ENCODE peak calls at places on chromosomes 4 and X, in seven cellular contexts. W is pancreas, E is GM10248, L is glutamatergic neuron, S is chondrocyte, D is GM12865, P is GM20000. M is an unnamed sample.

GRCh38 chrX:11380187-11380586 is 87.0 kb downstream of the AMELX start:
- DNase-seq in L (no peak), D (no peak), S (no peak), P (no peak), W (no peak), E (no peak), M (no peak)

GRCh38 chr4:25823632-25824031 is 39.2 kb downstream of the SEL1L3 start:
- DNase-seq in W (no peak), S (no peak), L (no peak), D (no peak), P (no peak), E (no peak), M (no peak)

GRCh38 chrX:76428243-76429130 is 977 bp downstream of the MAGEE1 start:
- DNase-seq in E (peak), S (peak), L (peak), W (no peak), P (no peak), D (peak), M (no peak)

GRCh38 chr4:66014146-66014765 is 344.0 kb upstream of the EPHA5 start:
- DNase-seq in L (no peak), D (no peak), E (no peak), W (no peak), P (no peak), S (peak), M (no peak)

GRCh38 chr4:38856524-38857337 is at the start of gene TLR6:
- DNase-seq in W (peak), S (no peak), E (peak), P (peak), D (peak), L (no peak), M (no peak)

GRCh38 chr4:107743532-107743931 is 23.5 kb upstream of the PAPSS1 start:
- DNase-seq in E (no peak), S (no peak), L (no peak), D (peak), P (no peak), W (no peak), M (no peak)

GRCh38 chr4:111027526-111027925 is 404.6 kb upstream of the PITX2 start:
- DNase-seq in P (no peak), L (no peak), D (no peak), W (no peak), E (no peak), S (no peak), M (no peak)

GRCh38 chrX:118352566-118352965 is 6.7 kb downstream of the WDR44 start:
- DNase-seq in W (no peak), S (no peak), E (no peak), L (no peak), P (no peak), D (no peak), M (no peak)

GRCh38 chr4:89939994-89940393 is 45.3 kb downstream of the MMRN1 start:
- DNase-seq in L (no peak), P (no peak), E (no peak), S (no peak), W (no peak), D (no peak), M (no peak)

DNA sequence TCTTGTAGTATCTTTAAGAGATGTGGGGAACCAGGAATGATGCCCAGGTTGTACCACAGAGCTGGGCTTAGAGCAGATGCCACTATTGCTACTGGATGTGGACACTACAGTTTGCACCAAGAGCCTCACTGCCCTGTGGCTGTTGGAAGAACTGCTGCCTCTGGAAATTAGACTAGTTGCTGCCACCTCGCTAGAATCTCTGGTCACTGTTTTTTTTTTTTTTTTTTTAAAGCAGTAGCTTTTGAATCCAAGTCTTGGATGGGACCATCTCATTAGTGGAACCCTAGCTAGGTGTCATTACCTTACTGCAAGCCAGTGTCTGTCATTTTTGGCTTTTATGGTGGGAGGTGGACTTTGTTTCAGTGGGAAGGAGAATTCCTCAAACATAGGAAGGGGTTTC is 105.5 kb downstream of the ARHGAP10 start:
- DNase-seq in S (no peak), W (no peak), L (no peak), E (no peak), D (peak), P (no peak), M (no peak)
- TF ChIP-seq CTCF in S (peak), W (no peak), L (no peak), E (no peak), D (no peak), P (no peak), M (peak)

GRCh38 chrX:132373610-132374009 is 115.2 kb downstream of the MBNL3 start:
- DNase-seq in S (no peak), E (no peak), L (no peak), W (no peak), P (no peak), D (no peak), M (no peak)

DNA sequence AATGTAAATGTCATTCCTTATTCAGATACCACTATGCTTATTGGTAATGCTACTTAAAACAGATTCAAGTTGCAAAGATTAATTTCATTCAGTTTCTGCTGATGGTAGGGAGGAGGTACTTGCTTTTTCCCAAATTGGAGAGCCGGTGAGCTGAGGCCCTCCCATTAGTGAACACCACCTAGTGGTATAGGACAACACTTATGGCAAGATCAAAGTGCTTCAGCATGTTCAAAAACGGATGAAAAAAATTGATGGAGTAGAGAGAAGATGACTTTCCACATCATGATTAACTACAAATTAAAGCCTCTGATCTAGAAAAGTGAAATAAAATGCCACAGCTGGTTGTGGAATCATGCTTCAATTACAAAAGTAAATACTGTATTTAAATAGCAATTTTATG is 112.9 kb downstream of the MBNL3 start:
- DNase-seq in D (no peak), P (no peak), L (no peak), E (no peak), W (no peak), S (no peak), M (no peak)
- TF ChIP-seq CTCF in D (no peak), P (no peak), L (peak), E (no peak), W (no peak), S (peak), M (peak)

DNA sequence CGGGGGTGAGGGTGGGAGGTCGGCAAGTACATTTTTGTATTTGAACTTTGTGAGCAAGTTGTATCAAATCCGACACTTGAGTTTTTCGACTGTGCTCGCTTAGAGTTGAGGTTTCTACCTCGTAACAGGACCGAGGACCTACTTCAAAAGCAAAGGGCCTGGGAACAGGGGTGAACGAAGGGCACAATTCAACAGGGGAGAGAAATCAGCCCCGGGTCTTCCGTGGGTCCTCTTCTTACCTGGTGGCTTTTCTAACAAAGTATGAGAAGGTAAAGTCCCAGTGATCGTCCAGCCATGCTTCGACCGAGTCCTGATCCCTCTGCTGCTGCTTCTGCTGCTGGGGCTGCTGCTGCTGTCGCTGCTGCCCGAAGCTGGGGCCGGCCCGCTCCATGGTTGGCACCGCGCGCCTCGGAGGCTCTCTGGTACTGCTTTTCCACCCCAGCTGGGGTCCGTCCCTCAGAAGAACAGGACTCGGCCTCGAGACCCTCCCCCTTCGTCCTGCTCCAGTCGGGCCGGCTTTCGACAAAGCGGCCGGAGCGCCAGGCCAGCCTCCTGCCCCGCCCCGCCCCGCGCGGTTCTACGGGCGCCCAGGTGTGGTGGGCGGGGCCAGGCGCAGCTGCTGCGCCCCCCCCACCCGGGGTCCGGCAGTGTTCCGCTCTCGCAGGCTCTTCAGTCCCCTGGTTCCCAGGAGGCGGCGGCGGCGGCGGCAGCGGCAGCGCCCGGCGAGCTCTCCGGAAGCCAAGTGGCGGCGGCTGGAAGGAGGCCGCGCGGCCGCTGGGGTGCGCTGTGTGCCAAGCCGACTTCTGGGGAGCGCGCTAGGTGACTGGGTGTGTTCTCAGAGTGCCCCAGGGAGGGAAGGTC is at the start of gene PDE5A:
- DNase-seq in E (peak), L (peak), D (peak), W (peak), P (peak), S (peak), M (peak)
- TF ChIP-seq CTCF in E (peak), L (peak), D (peak), W (peak), P (peak), S (peak), M (peak)

DNA sequence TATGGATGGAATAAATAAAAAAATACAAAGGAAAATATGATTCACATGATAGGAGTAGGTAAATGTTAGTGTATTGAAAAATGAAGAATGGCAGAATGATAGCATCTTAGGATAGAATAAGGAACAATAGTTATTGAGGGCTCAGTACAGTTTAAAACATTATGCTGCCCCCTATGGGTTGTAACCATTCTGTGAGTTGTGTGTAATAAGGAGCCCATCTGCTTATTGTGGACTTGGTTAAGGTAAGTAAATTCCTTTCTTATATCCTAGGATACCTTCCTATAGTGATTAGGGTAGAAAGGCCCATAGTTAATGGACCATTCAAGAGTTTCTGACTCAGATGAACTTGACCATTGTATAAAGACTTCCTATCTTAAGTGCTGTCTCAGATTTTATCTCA is 195.8 kb downstream of the PDHA2 start:
- DNase-seq in P (no peak), L (no peak), D (peak), W (no peak), S (no peak), E (no peak), M (no peak)
- TF ChIP-seq CTCF in P (no peak), L (peak), D (peak), W (no peak), S (peak), E (no peak), M (peak)

GRCh38 chr4:58465031-58465430 is 1354.8 kb upstream of the IGFBP7 start:
- DNase-seq in S (no peak), P (no peak), W (no peak), L (no peak), E (no peak), D (no peak), M (no peak)
- TF ChIP-seq CTCF in S (no peak), P (no peak), W (no peak), L (no peak), E (no peak), D (no peak), M (no peak)

GRCh38 chr4:53599632-53600031 is 8.3 kb upstream of the LNX1 start:
- DNase-seq in P (no peak), E (no peak), L (no peak), S (no peak), W (no peak), D (peak), M (no peak)

GRCh38 chr4:53598483-53598882 is 7.2 kb upstream of the LNX1 start:
- DNase-seq in L (no peak), E (no peak), S (no peak), P (no peak), D (no peak), W (no peak), M (no peak)

GRCh38 chr4:53601251-53601764 is 10.0 kb upstream of the LNX1 start:
- DNase-seq in E (peak), W (peak), S (no peak), P (peak), D (peak), L (peak), M (no peak)

GRCh38 chr4:53596901-53597300 is 5.6 kb upstream of the LNX1 start:
- DNase-seq in L (no peak), W (no peak), D (no peak), E (no peak), P (no peak), S (no peak), M (no peak)

GRCh38 chr4:53598901-53599300 is 7.6 kb upstream of the LNX1 start:
- DNase-seq in W (no peak), L (no peak), E (no peak), P (no peak), D (no peak), S (no peak), M (no peak)
- TF ChIP-seq CTCF in W (no peak), L (no peak), E (no peak), P (no peak), D (no peak), S (no peak), M (no peak)

GRCh38 chrX:2492536-2493218 is 8.1 kb downstream of the DHRSX start:
- DNase-seq in E (no peak), W (peak), S (peak), D (no peak), P (no peak), L (no peak), M (no peak)
- TF ChIP-seq CTCF in E (no peak), W (no peak), S (no peak), D (no peak), P (no peak), L (no peak), M (no peak)

GRCh38 chr4:99960648-99961047 is 10.6 kb upstream of the H2AZ1 start:
- DNase-seq in W (no peak), S (no peak), L (no peak), E (no peak), D (no peak), P (no peak), M (no peak)

GRCh38 chr4:99966692-99967091 is 16.6 kb upstream of the H2AZ1 start:
- DNase-seq in D (no peak), W (no peak), L (no peak), S (no peak), E (no peak), P (no peak), M (no peak)

GRCh38 chr4:99968330-99968729 is 18.3 kb upstream of the H2AZ1 start:
- DNase-seq in S (no peak), E (no peak), L (no peak), D (no peak), P (no peak), W (no peak), M (no peak)

GRCh38 chr4:99965674-99966350 is 15.7 kb upstream of the H2AZ1 start:
- DNase-seq in E (no peak), L (no peak), W (no peak), S (no peak), D (no peak), P (no peak), M (no peak)

DNA sequence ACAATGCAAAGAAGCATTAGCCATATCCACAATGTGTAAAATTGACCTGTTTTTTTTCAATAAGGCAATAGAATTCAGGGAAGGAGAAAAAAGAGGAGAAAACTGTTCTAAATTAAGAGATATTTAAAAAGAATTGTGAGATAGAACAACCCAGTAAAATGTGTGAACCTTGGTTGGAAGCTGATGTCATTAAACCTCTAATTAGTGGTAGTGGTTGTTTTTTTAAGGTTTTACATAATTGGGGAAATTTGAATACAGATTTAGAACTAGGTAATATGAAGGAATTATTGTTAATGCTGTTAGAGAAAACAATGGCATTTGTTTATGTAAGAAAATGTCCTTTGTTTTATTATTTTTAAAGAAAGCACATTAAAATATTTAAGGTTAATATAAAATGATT is 15.1 kb upstream of the H2AZ1 start:
- DNase-seq in P (no peak), S (no peak), D (no peak), W (no peak), L (no peak), E (no peak), M (no peak)
- TF ChIP-seq CTCF in P (no peak), S (no peak), D (no peak), W (no peak), L (no peak), E (no peak), M (no peak)

GRCh38 chr4:73853246-73853704 is at the start of gene PF4V1:
- DNase-seq in D (no peak), P (no peak), L (no peak), W (peak), S (peak), E (no peak), M (no peak)
- TF ChIP-seq CTCF in D (no peak), P (no peak), L (no peak), W (no peak), S (no peak), E (no peak), M (no peak)